ENCODE peak calls at places on chromosomes 11 and 22, in seven cellular contexts. V, W, Z, B, U, M and E are unnamed samples.

GRCh38 chr11:133064152-133064877 is 468.0 kb downstream of the OPCML start:
- DNase-seq in W (no peak), V (no peak), U (peak; percentile 48), B (peak; percentile 82), Z (no peak), M (peak; percentile 89), E (no peak)

GRCh38 chr11:27972432-27973170 is 135.4 kb downstream of the KIF18A start:
- DNase-seq in Z (no peak), V (no peak), B (no peak), W (no peak), M (no peak), U (no peak), E (no peak)

GRCh38 chr22:31288496-31289235 is 3.6 kb downstream of the PIK3IP1 start:
- DNase-seq in M (no peak), Z (no peak), U (no peak), B (no peak), W (no peak), V (no peak), E (no peak)

GRCh38 chr11:108618529-108618928 is 25.0 kb upstream of the EXPH5 start:
- DNase-seq in U (no peak), B (no peak), M (no peak), V (no peak), W (no peak), Z (no peak), E (no peak)

GRCh38 chr11:47560431-47560830 is 5.0 kb upstream of the PTPMT1 start:
- DNase-seq in M (no peak), U (peak; percentile 44), V (no peak), B (no peak), W (no peak), Z (no peak), E (no peak)

GRCh38 chr11:9138612-9139579 is 47.5 kb upstream of the SCUBE2 start:
- DNase-seq in M (no peak), Z (no peak), U (peak; percentile 95), V (no peak), B (no peak), W (peak; percentile 94), E (peak; percentile 8)

GRCh38 chr11:34381775-34382174 is 24.0 kb upstream of the ABTB2 start:
- DNase-seq in B (no peak), U (no peak), V (no peak), Z (no peak), W (no peak), M (no peak), E (no peak)

GRCh38 chr11:101797335-101797734 is 117.5 kb upstream of the CEP126 start:
- DNase-seq in B (no peak), M (no peak), Z (no peak), U (peak; percentile 70), W (no peak), V (no peak), E (no peak)

GRCh38 chr11:43976863-43977262 is 34.4 kb downstream of the C11orf96 start:
- DNase-seq in W (no peak), Z (no peak), U (no peak), B (no peak), M (no peak), V (no peak), E (no peak)

GRCh38 chr22:24977370-24978230 is 25.1 kb downstream of the KIAA1671 start:
- DNase-seq in U (no peak), B (no peak), M (peak; percentile 81), W (no peak), Z (no peak), V (no peak), E (no peak)

GRCh38 chr11:33542921-33543320 is 157.7 kb downstream of the C11orf91 start:
- DNase-seq in U (peak; percentile 40), Z (no peak), W (peak; percentile 43), M (no peak), B (no peak), V (no peak), E (peak; percentile 22)

GRCh38 chr11:6099577-6099976 is 7.9 kb upstream of the OR56B4 start:
- DNase-seq in B (no peak), Z (no peak), M (no peak), U (no peak), V (no peak), W (no peak), E (no peak)

GRCh38 chr11:1557168-1557884 is 14.7 kb downstream of the DUSP8 start:
- DNase-seq in M (no peak), B (no peak), V (no peak), U (no peak), W (no peak), Z (no peak), E (no peak)

GRCh38 chr11:108289699-108290098 is 66.8 kb downstream of the ATM start:
- DNase-seq in V (no peak), B (peak; percentile 66), W (no peak), M (no peak), Z (no peak), U (no peak), E (no peak)

GRCh38 chr11:86500500-86501170 is 125.9 kb downstream of the CCDC81 start:
- DNase-seq in Z (no peak), U (no peak), B (no peak), W (no peak), M (no peak), V (no peak), E (no peak)

GRCh38 chr11:25183436-25183835 is 686.6 kb downstream of the LUZP2 start:
- DNase-seq in B (no peak), Z (no peak), W (no peak), M (no peak), U (no peak), V (no peak), E (no peak)

GRCh38 chr11:43486141-43486540 is 127.4 kb downstream of the TTC17 start:
- DNase-seq in U (peak; percentile 43), W (no peak), V (no peak), B (no peak), Z (no peak), M (no peak), E (no peak)

GRCh38 chr22:40070701-40071100 is 75.9 kb downstream of the FAM83F start:
- DNase-seq in U (no peak), B (no peak), M (no peak), V (no peak), Z (no peak), W (no peak), E (no peak)

GRCh38 chr22:39318507-39319283 is 728 bp downstream of the RPL3 start:
- DNase-seq in U (no peak), Z (peak; percentile 43), B (no peak), W (no peak), M (peak; percentile 72), V (peak; percentile 22), E (peak; percentile 63)

GRCh38 chr22:31497148-31497938 is 1.0 kb downstream of the SFI1 start:
- DNase-seq in B (no peak), U (no peak), V (no peak), M (no peak), W (no peak), Z (no peak), E (peak; percentile 70)

GRCh38 chr22:39253427-39254070 is 8.8 kb upstream of the PDGFB start:
- DNase-seq in M (peak; percentile 87), B (no peak), Z (no peak), U (peak; percentile 89), W (peak; percentile 45), V (no peak), E (no peak)

GRCh38 chr22:36385491-36386350 is 2.0 kb downstream of the MYH9 start:
- DNase-seq in B (peak; percentile 81), M (peak; percentile 88), U (no peak), Z (peak; percentile 62), W (no peak), V (peak; percentile 60), E (peak; percentile 90)

GRCh38 chr22:22009661-22010060 is 27.1 kb upstream of the TOP3B start:
- DNase-seq in M (no peak), U (peak; percentile 37), Z (no peak), W (peak; percentile 7), B (no peak), V (no peak), E (no peak)

GRCh38 chr11:67055812-67056211 is 835 bp upstream of the RHOD start:
- DNase-seq in B (no peak), W (no peak), V (no peak), U (peak; percentile 15), Z (no peak), M (no peak), E (no peak)

GRCh38 chr11:117219995-117220394 is 11.9 kb downstream of the PCSK7 start:
- DNase-seq in Z (no peak), U (no peak), V (no peak), W (no peak), M (no peak), B (no peak), E (no peak)
- H3K36me3 ChIP-seq in Z (peaks cover 93% of the 10 kb centered on the region), U (peaks cover 43% of the 10 kb centered on the region), V (peaks cover 85% of the 10 kb centered on the region), W (peaks cover 2% of the 10 kb centered on the region), M (no peaks in the 10 kb centered on the region), B (peaks cover 98% of the 10 kb centered on the region), E (peaks cover 89% of the 10 kb centered on the region)

GRCh38 chr11:46162700-46163099 is 41.4 kb upstream of the PHF21A start:
- DNase-seq in M (no peak), B (no peak), U (no peak), V (no peak), W (no peak), Z (no peak), E (no peak)

GRCh38 chr11:46159694-46160093 is 38.4 kb upstream of the PHF21A start:
- DNase-seq in V (no peak), M (no peak), U (no peak), W (no peak), Z (no peak), B (no peak), E (no peak)

GRCh38 chr11:46161201-46161600 is 39.9 kb upstream of the PHF21A start:
- DNase-seq in U (no peak), B (no peak), M (no peak), Z (no peak), V (no peak), W (no peak), E (no peak)

DNA sequence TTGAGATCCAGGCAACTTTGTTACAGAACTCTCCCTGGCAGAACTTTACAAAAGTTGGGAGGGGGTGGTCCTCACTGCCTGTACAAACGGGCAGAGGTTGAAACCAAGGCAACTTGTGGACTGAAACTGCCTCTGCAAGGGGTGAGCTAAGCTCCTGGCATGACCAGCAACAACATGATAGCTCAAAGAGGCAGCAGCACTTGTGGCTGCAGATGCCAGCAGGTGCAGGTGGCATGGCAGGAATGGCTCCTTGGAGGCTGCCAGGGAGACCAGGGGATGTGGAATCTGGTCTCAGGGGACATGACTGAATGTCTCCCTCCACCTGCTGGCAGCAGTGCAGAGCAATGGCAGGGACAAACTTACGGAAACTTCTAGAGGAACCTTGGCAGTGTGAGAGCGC is 38.8 kb upstream of the PHF21A start:
- DNase-seq in M (no peak), U (no peak), Z (no peak), B (peak; percentile 47), V (no peak), W (no peak), E (no peak)
- H3K4me3 ChIP-seq in M (no peak overlapping the region), U (no peak overlapping the region), Z (no peak overlapping the region), B (no peak overlapping the region), V (no peak overlapping the region), W (no peak overlapping the region), E (no peak overlapping the region)

DNA sequence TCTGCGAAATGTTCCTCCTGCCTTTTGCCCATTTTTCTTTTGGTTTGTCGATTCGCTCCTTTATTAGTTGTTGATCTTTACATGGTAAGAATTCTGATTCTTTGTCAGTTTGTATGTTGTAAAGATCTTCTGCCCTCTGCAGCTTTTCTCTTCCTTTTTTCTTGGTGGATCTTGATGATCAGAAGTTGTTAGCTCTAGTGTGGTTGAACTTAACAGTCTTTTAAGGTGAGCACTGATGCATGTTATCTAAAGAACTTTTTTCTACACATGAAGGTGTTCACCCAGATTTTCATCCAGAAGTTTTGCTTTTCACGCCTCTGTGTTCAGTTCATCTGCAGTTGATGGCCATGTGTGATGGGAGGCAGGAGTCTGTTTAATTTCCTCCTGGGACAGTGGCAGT is 133.7 kb downstream of the TBC1D22A start:
- DNase-seq in B (no peak), M (no peak), Z (no peak), V (no peak), W (no peak), U (no peak), E (no peak)
- H3K27ac ChIP-seq in B (peak overlapping the region; percentile 14), M (no peak overlapping the region), Z (no peak overlapping the region), V (no peak overlapping the region), W (no peak overlapping the region), U (no peak overlapping the region), E (no peak overlapping the region)

GRCh38 chr11:72684236-72684912 is 10.2 kb upstream of the PDE2A start:
- DNase-seq in W (peak; percentile 35), Z (peak; percentile 9), B (peak; percentile 85), U (peak; percentile 57), V (peak; percentile 7), M (peak; percentile 90), E (no peak)
- H3K36me3 ChIP-seq in W (no peaks in the 10 kb centered on the region), Z (peaks cover 18% of the 10 kb centered on the region), B (peaks cover 68% of the 10 kb centered on the region), U (peaks cover 34% of the 10 kb centered on the region), V (peaks cover 7% of the 10 kb centered on the region), M (no peaks in the 10 kb centered on the region), E (peaks cover 21% of the 10 kb centered on the region)